ENCODE peak calls at places on chromosomes 7 and 10, in ten cellular contexts. A, P, N, K, Q, V, X, W, S and D are unnamed samples.

GRCh38 chr10:70355234-70356021 is 27.0 kb downstream of the LRRC20 start:
- DNase-seq in A (no peak), P (no peak), N (no peak), K (no peak), Q (no peak), V (no peak), X (no peak), W (no peak), S (no peak), D (no peak)

GRCh38 chr10:49651039-49651835 is 28.2 kb upstream of the C10orf53 start:
- DNase-seq in A (no peak), P (no peak), N (no peak), K (no peak), Q (no peak), V (no peak), X (no peak), W (no peak), S (no peak), D (no peak)

GRCh38 chr10:80477813-80478212 is 23.7 kb downstream of the TSPAN14 start:
- DNase-seq in A (no peak), P (no peak), N (no peak), K (no peak), Q (no peak), V (no peak), X (peak; percentile 98), W (no peak), S (peak; percentile 64), D (no peak)

GRCh38 chr10:113051456-113051855 is 101.4 kb downstream of the TCF7L2 start:
- DNase-seq in A (no peak), P (no peak), N (no peak), K (no peak), Q (no peak), V (no peak), X (no peak), W (no peak), S (peak; percentile 28), D (no peak)

GRCh38 chr7:80858141-80858903 is 60.5 kb downstream of the SEMA3C start:
- DNase-seq in A (no peak), P (no peak), N (no peak), K (no peak), Q (peak; percentile 37), V (no peak), X (peak; percentile 53), W (no peak), S (no peak), D (no peak)

GRCh38 chr10:24255907-24256306 is 47.0 kb downstream of the KIAA1217 start:
- DNase-seq in A (no peak), P (peak; percentile 4), N (no peak), K (no peak), Q (peak; percentile 16), V (peak; percentile 25), X (peak; percentile 20), W (no peak), S (peak; percentile 52), D (no peak)

GRCh38 chr7:69911337-69911736 is 313.1 kb downstream of the AUTS2 start:
- DNase-seq in A (no peak), P (no peak), N (no peak), K (no peak), Q (no peak), V (no peak), X (no peak), W (no peak), S (no peak), D (no peak)

GRCh38 chr10:124341768-124342135 is 77.0 kb downstream of the OAT start:
- DNase-seq in A (no peak), P (no peak), N (no peak), K (no peak), Q (no peak), V (no peak), X (no peak), W (no peak), S (no peak), D (no peak)

GRCh38 chr10:125812128-125812527 is 10.9 kb downstream of the UROS start:
- DNase-seq in A (no peak), P (no peak), N (no peak), K (no peak), Q (peak; percentile 0), V (no peak), X (peak; percentile 16), W (no peak), S (peak; percentile 62), D (no peak)

GRCh38 chr10:3779146-3779707 is 5.8 kb downstream of the KLF6 start:
- DNase-seq in A (no peak), P (no peak), N (no peak), K (no peak), Q (no peak), V (no peak), X (no peak), W (peak; percentile 38), S (peak; percentile 52), D (no peak)

GRCh38 chr7:112045222-112045621 is 161.0 kb downstream of the DOCK4 start:
- DNase-seq in A (no peak), P (no peak), N (no peak), K (no peak), Q (no peak), V (no peak), X (no peak), W (no peak), S (no peak), D (no peak)

GRCh38 chr10:100882681-100883321 is 30.0 kb upstream of the SLF2 start:
- DNase-seq in A (no peak), P (no peak), N (no peak), K (no peak), Q (no peak), V (no peak), X (peak; percentile 84), W (no peak), S (peak; percentile 73), D (no peak)

GRCh38 chr10:12250181-12250580 is 54.2 kb downstream of the CDC123 start:
- DNase-seq in A (no peak), P (no peak), N (no peak), K (no peak), Q (no peak), V (no peak), X (no peak), W (no peak), S (no peak), D (no peak)

GRCh38 chr7:135979674-135980660 is 2.8 kb upstream of the MTPN start:
- DNase-seq in A (no peak), P (no peak), N (no peak), K (no peak), Q (no peak), V (no peak), X (peak; percentile 79), W (no peak), S (no peak), D (no peak)

GRCh38 chr10:23530079-23530478 is 91.2 kb downstream of the OTUD1 start:
- DNase-seq in A (no peak), P (no peak), N (no peak), K (no peak), Q (no peak), V (no peak), X (peak; percentile 48), W (no peak), S (no peak), D (no peak)

GRCh38 chr7:74312418-74313021 is 23.3 kb downstream of the CLIP2 start:
- DNase-seq in A (no peak), P (no peak), N (no peak), K (no peak), Q (no peak), V (no peak), X (no peak), W (no peak), S (no peak), D (no peak)

GRCh38 chr7:75835688-75836285 is 22.2 kb upstream of the CCL24 start:
- DNase-seq in A (no peak), P (peak; percentile 76), N (no peak), K (no peak), Q (no peak), V (no peak), X (no peak), W (no peak), S (no peak), D (no peak)

GRCh38 chr7:75798770-75799169 is 14.8 kb downstream of the CCL24 start:
- DNase-seq in A (no peak), P (no peak), N (no peak), K (no peak), Q (peak; percentile 26), V (no peak), X (no peak), W (peak; percentile 25), S (no peak), D (no peak)

GRCh38 chr7:77727936-77728701 is 31.9 kb downstream of the RSBN1L start:
- DNase-seq in A (no peak), P (no peak), N (no peak), K (no peak), Q (peak; percentile 76), V (no peak), X (peak; percentile 44), W (no peak), S (peak; percentile 44), D (peak; percentile 50)

GRCh38 chr7:106421181-106421762 is 136.5 kb upstream of the NAMPT start:
- DNase-seq in A (peak; percentile 95), P (no peak), N (no peak), K (no peak), Q (peak; percentile 13), V (peak; percentile 64), X (peak; percentile 97), W (peak; percentile 32), S (peak; percentile 87), D (peak; percentile 26)

GRCh38 chr10:89342219-89342966 is 14.6 kb downstream of the IFIT3 start:
- DNase-seq in A (peak; percentile 92), P (peak; percentile 15), N (no peak), K (no peak), Q (no peak), V (peak; percentile 33), X (peak; percentile 96), W (no peak), S (peak; percentile 44), D (peak; percentile 86)